ENCODE peak calls at places on chromosomes 2 and 18, in five cellular contexts. G is memory B cell; C is CD8-positive, alpha-beta memory T cell; T is ELR; N is H1. L is an unnamed sample.

GRCh38 chr2:69298261-69298660 is 88.8 kb downstream of the GFPT1 start:
- DNase-seq in G (no peak), C (no peak), T (peak; percentile 96), N (no peak), L (no peak)

GRCh38 chr2:239285071-239285931 is 115.5 kb downstream of the HDAC4 start:
- DNase-seq in G (no peak), C (no peak), T (no peak), N (no peak), L (no peak)

GRCh38 chr18:63000839-63001238 is 285.5 kb downstream of the PHLPP1 start:
- DNase-seq in G (no peak), C (no peak), T (no peak), N (no peak), L (no peak)

GRCh38 chr2:239983004-239983778 is 42.0 kb downstream of the NDUFA10 start:
- DNase-seq in G (no peak), C (no peak), T (no peak), N (no peak), L (no peak)

GRCh38 chr18:62717059-62717849 is 1.9 kb downstream of the PHLPP1 start:
- DNase-seq in G (no peak), C (peak; percentile 59), T (peak; percentile 79), N (no peak), L (no peak)

GRCh38 chr18:65753520-65753919 is 2.7 kb downstream of the CDH7 start:
- DNase-seq in G (no peak), C (no peak), T (no peak), N (no peak), L (peak; percentile 27)

GRCh38 chr18:51137051-51137729 is 60.3 kb downstream of the MEX3C start:
- DNase-seq in G (no peak), C (no peak), T (peak; percentile 19), N (no peak), L (no peak)

GRCh38 chr18:44909191-44909719 is 228.6 kb downstream of the SETBP1 start:
- DNase-seq in G (no peak), C (no peak), T (no peak), N (no peak), L (no peak)

GRCh38 chr2:175726213-175726612 is 275.9 kb downstream of the LNPK start:
- DNase-seq in G (no peak), C (no peak), T (peak; percentile 83), N (no peak), L (no peak)

GRCh38 chr2:230925443-230925878 is 419 bp upstream of the GPR55 start:
- DNase-seq in G (no peak), C (no peak), T (no peak), N (no peak), L (no peak)

GRCh38 chr18:38305941-38306340 is 740.3 kb upstream of the CELF4 start:
- DNase-seq in G (no peak), C (no peak), T (no peak), N (no peak), L (no peak)

GRCh38 chr2:70767094-70767698 is 804 bp downstream of the ADD2 start:
- DNase-seq in G (peak; percentile 32), C (no peak), T (no peak), N (peak; percentile 65), L (no peak)

GRCh38 chr18:8947576-8947975 is 154.9 kb upstream of the NDUFV2 start:
- DNase-seq in G (no peak), C (no peak), T (peak; percentile 27), N (no peak), L (no peak)

GRCh38 chr18:11795916-11796315 is 55.3 kb upstream of the CHMP1B start:
- DNase-seq in G (no peak), C (no peak), T (no peak), N (no peak), L (no peak)

GRCh38 chr2:237364655-237365054 is 49.3 kb downstream of the COL6A3 start:
- DNase-seq in G (no peak), C (no peak), T (no peak), N (no peak), L (no peak)

GRCh38 chr2:173984866-173985588 is 19.9 kb upstream of the SP3 start:
- DNase-seq in G (no peak), C (no peak), T (no peak), N (no peak), L (no peak)

L was measured in CMK.